ENCODE peak calls at places on chromosomes 4 and X, in eight cellular contexts. M is WTC11, W is K562, Y is H1, R is fibroblast of pulmonary artery, B is neural crest cell, V is MM.1S, G is astrocyte of the spinal cord. F is an unnamed sample.
A peak's percentile ranks its signal among the peaks of the same experiment; 100 is the strongest.

GRCh38 chrX:140765043-140765784 is 55.7 kb downstream of the LINC00632 start:
- DNase-seq in M (peak; percentile 9), W (no peak), Y (no peak), R (peak; percentile 52), B (no peak), V (no peak), G (peak; percentile 38), F (peak; percentile 8)

GRCh38 chrX:26778320-26778888 is 562.4 kb downstream of the MAGEB5 start:
- DNase-seq in M (no peak), W (peak; percentile 8), Y (no peak), R (no peak), B (no peak), V (no peak), G (peak; percentile 5), F (no peak)

GRCh38 chr4:140947507-140947906 is 185.8 kb downstream of the RNF150 start:
- DNase-seq in M (no peak), W (no peak), Y (no peak), R (no peak), B (no peak), V (no peak), G (no peak), F (no peak)

GRCh38 chrX:143121471-143121870 is 95.7 kb downstream of the SPANXN4 start:
- DNase-seq in M (no peak), W (no peak), Y (no peak), R (no peak), B (no peak), V (no peak), G (no peak), F (no peak)

GRCh38 chr4:40256329-40256728 is 59.5 kb downstream of the RHOH start:
- DNase-seq in M (no peak), W (no peak), Y (no peak), R (no peak), B (no peak), V (no peak), G (no peak), F (no peak)

GRCh38 chrX:9071031-9071650 is 37.2 kb upstream of the FAM9B start:
- DNase-seq in M (no peak), W (no peak), Y (no peak), R (peak; percentile 2), B (no peak), V (no peak), G (peak; percentile 54), F (no peak)

GRCh38 chr4:152501846-152502536 is 33.9 kb downstream of the FBXW7 start:
- DNase-seq in M (no peak), W (no peak), Y (no peak), R (peak; percentile 22), B (no peak), V (no peak), G (no peak), F (no peak)

GRCh38 chrX:124097116-124097515 is 135.6 kb downstream of the STAG2 start:
- DNase-seq in M (no peak), W (no peak), Y (no peak), R (no peak), B (no peak), V (no peak), G (no peak), F (no peak)

GRCh38 chr4:79979785-79980437 is 93.1 kb downstream of the ANTXR2 start:
- DNase-seq in M (no peak), W (no peak), Y (no peak), R (no peak), B (no peak), V (no peak), G (no peak), F (no peak)

GRCh38 chrX:71107762-71108360 is 1.3 kb upstream of the CXorf65 start:
- DNase-seq in M (no peak), W (no peak), Y (no peak), R (no peak), B (no peak), V (no peak), G (no peak), F (peak; percentile 35)

GRCh38 chr4:111228874-111229273 is 606.0 kb upstream of the PITX2 start:
- DNase-seq in M (no peak), W (no peak), Y (no peak), R (no peak), B (no peak), V (no peak), G (peak; percentile 51), F (no peak)

GRCh38 chr4:185425600-185426352 is at the start of gene UFSP2:
- DNase-seq in M (peak; percentile 81), W (peak; percentile 91), Y (peak; percentile 46), R (peak; percentile 93), B (peak; percentile 86), V (peak; percentile 93), G (peak; percentile 93), F (peak; percentile 90)
- TF ChIP-seq CTCF in M (no peak), W (no peak), Y (no peak), R (no peak), B (no peak), V (no peak), G (no peak), F (no peak)

DNA sequence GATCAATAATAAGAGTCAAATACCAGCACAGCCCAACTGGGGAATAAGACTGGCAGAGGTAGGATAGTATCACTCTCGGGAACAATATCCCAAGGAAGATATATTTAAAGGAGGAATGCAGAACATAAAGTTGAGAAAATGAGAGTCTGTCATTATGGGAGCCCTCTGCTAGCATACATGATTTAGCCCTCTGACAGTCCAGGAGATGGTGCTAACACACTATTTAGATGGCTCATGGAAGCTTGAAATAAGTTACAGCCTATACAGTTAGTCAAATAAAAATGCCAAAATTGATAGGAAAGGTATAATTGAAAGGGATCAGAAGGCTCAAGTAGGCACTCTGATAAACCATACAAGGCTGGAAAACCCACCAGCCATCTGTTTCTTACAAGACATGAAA is 201.0 kb upstream of the NEIL3 start:
- DNase-seq in M (no peak), W (no peak), Y (no peak), R (peak; percentile 65), B (no peak), V (peak; percentile 35), G (no peak), F (no peak)
- TF ChIP-seq CTCF in M (no peak), W (no peak), Y (no peak), R (peak; percentile 54), B (no peak), V (peak; percentile 46), G (peak; percentile 27), F (no peak)

GRCh38 chrX:24242649-24243556 is 71.0 kb downstream of the SUPT20HL2 start:
- DNase-seq in M (no peak), W (no peak), Y (no peak), R (peak; percentile 87), B (no peak), V (peak; percentile 80), G (peak; percentile 79), F (no peak)

GRCh38 chrX:24243692-24244091 is 70.2 kb downstream of the SUPT20HL2 start:
- DNase-seq in M (no peak), W (no peak), Y (no peak), R (peak; percentile 12), B (no peak), V (no peak), G (no peak), F (no peak)

GRCh38 chrX:24248042-24248441 is 65.8 kb downstream of the SUPT20HL2 start:
- DNase-seq in M (no peak), W (no peak), Y (no peak), R (no peak), B (no peak), V (no peak), G (no peak), F (no peak)

GRCh38 chrX:24241822-24242648 is 71.8 kb downstream of the SUPT20HL2 start:
- DNase-seq in M (no peak), W (peak; percentile 12), Y (no peak), R (peak; percentile 53), B (no peak), V (peak; percentile 30), G (peak; percentile 48), F (peak; percentile 10)

GRCh38 chrX:24245201-24245600 is 68.7 kb downstream of the SUPT20HL2 start:
- DNase-seq in M (no peak), W (no peak), Y (no peak), R (peak; percentile 66), B (no peak), V (no peak), G (peak; percentile 46), F (no peak)
- TF ChIP-seq CTCF in M (no peak), W (no peak), Y (no peak), R (no peak), B (no peak), V (no peak), G (no peak), F (no peak)

DNA sequence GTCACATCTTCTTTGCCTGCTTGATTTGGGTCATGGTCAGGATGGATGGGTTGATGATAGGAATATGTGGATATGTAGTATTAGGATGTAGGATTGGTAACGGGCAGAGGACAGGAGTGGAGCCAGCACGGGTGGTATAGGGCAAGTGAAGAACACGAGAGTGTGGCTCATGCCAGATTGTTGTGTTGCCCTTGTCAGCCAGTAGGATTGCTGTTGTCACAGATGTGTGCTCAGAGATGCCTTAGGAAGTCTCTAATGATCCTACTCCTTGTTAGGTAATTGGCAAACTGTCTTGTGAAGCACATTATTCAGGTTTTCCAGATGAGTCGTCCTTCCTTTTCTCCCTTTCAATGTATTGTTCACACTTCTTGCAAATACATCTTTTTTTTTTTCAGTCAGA is 5.5 kb downstream of the ATP10D start:
- DNase-seq in M (no peak), W (no peak), Y (no peak), R (peak; percentile 63), B (no peak), V (peak; percentile 44), G (peak; percentile 31), F (no peak)
- TF ChIP-seq CTCF in M (no peak), W (peak; percentile 38), Y (peak; percentile 63), R (peak; percentile 52), B (peak; percentile 52), V (peak; percentile 48), G (peak; percentile 50), F (peak; percentile 29)

GRCh38 chr4:22969314-22969896 is 276.7 kb downstream of the GBA3 start:
- DNase-seq in M (no peak), W (no peak), Y (no peak), R (peak; percentile 43), B (no peak), V (no peak), G (peak; percentile 37), F (no peak)

GRCh38 chr4:22970665-22971064 is 277.9 kb downstream of the GBA3 start:
- DNase-seq in M (no peak), W (no peak), Y (no peak), R (no peak), B (no peak), V (no peak), G (no peak), F (no peak)
- TF ChIP-seq CTCF in M (no peak), W (no peak), Y (no peak), R (no peak), B (peak; percentile 24), V (no peak), G (no peak), F (no peak)

GRCh38 chrX:83008415-83008814 is 499.7 kb upstream of the POU3F4 start:
- DNase-seq in M (no peak), W (peak; percentile 5), Y (no peak), R (peak; percentile 0), B (no peak), V (peak; percentile 33), G (no peak), F (no peak)
- TF ChIP-seq CTCF in M (no peak), W (no peak), Y (no peak), R (peak; percentile 5), B (peak; percentile 64), V (peak; percentile 47), G (peak; percentile 11), F (peak; percentile 47)